ENCODE peak calls at places on chromosomes 13 and 19, in ten cellular contexts. R is NCI-H510A treated with DMSO at 0.1 percent for 48 hours, E is RWPE2, J is cardiac muscle cell, U is dorsolateral prefrontal cortex, Q is AG09319, D is A549, P is coronary artery, F is transverse colon, Z is A172. B is an unnamed sample.
A peak's percentile ranks its signal among the peaks of the same experiment; 100 is the strongest.

GRCh38 chr19:5225486-5226345 is 114.9 kb downstream of the PTPRS start:
- DNase-seq in J (no peak), U (no peak), F (no peak), D (no peak), Z (no peak), P (no peak), R (peak; percentile 9), E (no peak), Q (no peak), B (no peak)

GRCh38 chr19:14437578-14438140 is 4.6 kb downstream of the PKN1 start:
- DNase-seq in Q (no peak), F (no peak), U (no peak), R (no peak), J (no peak), E (no peak), D (no peak), Z (peak; percentile 84), P (no peak), B (no peak)

GRCh38 chr13:106550570-106551135 is 15.2 kb upstream of the EFNB2 start:
- DNase-seq in P (no peak), D (no peak), E (no peak), Q (no peak), F (no peak), U (no peak), J (no peak), Z (no peak), R (no peak), B (no peak)

GRCh38 chr19:43575955-43576451 is 402 bp downstream of the PINLYP start:
- DNase-seq in D (no peak), Q (no peak), E (no peak), P (no peak), Z (no peak), R (peak; percentile 22), U (no peak), F (no peak), J (no peak), B (no peak)

GRCh38 chr19:45591004-45591637 is 6.5 kb upstream of the OPA3 start:
- DNase-seq in U (no peak), P (no peak), R (peak; percentile 70), F (peak; percentile 73), E (no peak), J (no peak), Q (no peak), D (peak; percentile 80), Z (no peak), B (no peak)

GRCh38 chr13:51425410-51426042 is 27.3 kb downstream of the INTS6 start:
- DNase-seq in R (no peak), F (no peak), P (no peak), D (no peak), Q (peak; percentile 8), E (no peak), U (no peak), J (peak; percentile 67), Z (no peak), B (no peak)

GRCh38 chr19:12782424-12783225 is 7.3 kb upstream of the HOOK2 start:
- DNase-seq in P (peak; percentile 94), D (no peak), J (peak; percentile 93), U (peak; percentile 96), F (peak; percentile 90), Q (peak; percentile 70), R (peak; percentile 24), E (no peak), Z (peak; percentile 88), B (no peak)

GRCh38 chr13:42977219-42977659 is 14.8 kb downstream of the EPSTI1 start:
- DNase-seq in E (no peak), R (no peak), P (no peak), J (no peak), F (no peak), Z (no peak), U (no peak), D (no peak), Q (no peak), B (no peak)

GRCh38 chr19:50667177-50667758 is 18.0 kb downstream of the C19orf81 start:
- DNase-seq in Q (no peak), Z (no peak), R (no peak), J (no peak), E (no peak), D (no peak), P (no peak), F (no peak), U (no peak), B (no peak)

GRCh38 chr13:93660664-93661063 is 434.1 kb downstream of the GPC6 start:
- DNase-seq in D (no peak), E (no peak), F (no peak), R (peak; percentile 10), U (no peak), Q (no peak), P (no peak), J (no peak), Z (no peak), B (no peak)

GRCh38 chr13:110478405-110479214 is 82.9 kb downstream of the RAB20 start:
- DNase-seq in U (no peak), E (no peak), D (no peak), Q (no peak), J (no peak), F (no peak), P (no peak), Z (no peak), R (no peak), B (no peak)

GRCh38 chr19:48553676-48554384 is 1.9 kb downstream of the SULT2B1 start:
- DNase-seq in Z (peak; percentile 91), E (peak; percentile 82), D (peak; percentile 94), U (no peak), J (peak; percentile 72), Q (no peak), R (no peak), F (peak; percentile 50), P (no peak), B (no peak)

GRCh38 chr19:48741222-48741999 is 1.0 kb upstream of the RASIP1 start:
- DNase-seq in Q (no peak), J (no peak), R (no peak), F (peak; percentile 59), D (peak; percentile 66), E (no peak), U (peak; percentile 57), P (no peak), Z (no peak), B (no peak)

GRCh38 chr13:111005808-111006494 is 91.1 kb upstream of the ANKRD10 start:
- DNase-seq in F (peak; percentile 17), Z (peak; percentile 73), J (peak; percentile 57), P (no peak), E (no peak), U (no peak), Q (no peak), R (no peak), D (no peak), B (no peak)

GRCh38 chr19:4744451-4745170 is 21.0 kb upstream of the DPP9 start:
- DNase-seq in Z (peak; percentile 89), R (no peak), P (no peak), F (no peak), Q (peak; percentile 77), D (no peak), J (peak; percentile 97), E (no peak), U (no peak), B (no peak)

GRCh38 chr19:38425810-38426466 is at the start of gene RASGRP4:
- DNase-seq in D (no peak), J (peak; percentile 4), R (no peak), Z (no peak), U (no peak), Q (no peak), P (no peak), F (peak; percentile 26), E (no peak), B (no peak)

GRCh38 chr13:48431987-48432615 is 19.2 kb upstream of the LPAR6 start:
- DNase-seq in F (no peak), R (no peak), E (no peak), Z (no peak), D (no peak), J (peak; percentile 54), P (no peak), Q (no peak), U (no peak), B (no peak)

GRCh38 chr13:44340508-44340907 is 33.1 kb upstream of the SERP2 start:
- DNase-seq in Q (no peak), Z (no peak), F (no peak), P (no peak), R (no peak), D (no peak), E (no peak), J (no peak), U (no peak), B (no peak)

GRCh38 chr19:2294377-2295335 is 12.7 kb upstream of the PEAK3 start:
- DNase-seq in D (no peak), R (no peak), J (peak; percentile 81), U (peak; percentile 51), F (no peak), P (no peak), E (no peak), Q (peak; percentile 74), Z (peak; percentile 53), B (no peak)

GRCh38 chr13:40657307-40657706 is 9.1 kb downstream of the FOXO1 start:
- DNase-seq in F (no peak), Q (no peak), R (no peak), Z (no peak), P (no peak), E (no peak), D (no peak), U (no peak), J (no peak), B (no peak)

GRCh38 chr19:40673377-40673776 is 17.1 kb downstream of the NUMBL start:
- DNase-seq in P (no peak), D (no peak), U (no peak), J (no peak), Q (no peak), E (no peak), R (no peak), F (no peak), Z (no peak), B (no peak)

GRCh38 chr19:7445104-7445503 is 43.7 kb downstream of the PEX11G start:
- DNase-seq in Z (no peak), Q (no peak), F (no peak), U (no peak), P (no peak), D (no peak), E (no peak), J (no peak), R (no peak), B (no peak)

GRCh38 chr19:42185281-42185680 is 32.2 kb downstream of the DEDD2 start:
- DNase-seq in P (no peak), R (peak; percentile 8), U (no peak), D (no peak), Z (no peak), E (no peak), J (peak; percentile 56), F (no peak), Q (no peak), B (no peak)

GRCh38 chr19:37513397-37513796 is 6.7 kb downstream of the ZNF793 start:
- DNase-seq in R (no peak), Z (no peak), J (peak; percentile 2), P (no peak), Q (no peak), F (no peak), E (no peak), D (no peak), U (no peak), B (no peak)

GRCh38 chr13:73578251-73578875 is 519.6 kb downstream of the KLF5 start:
- DNase-seq in Q (no peak), P (no peak), E (no peak), R (no peak), D (no peak), U (no peak), Z (no peak), J (peak; percentile 47), F (no peak), B (no peak)

GRCh38 chr13:76775031-76775740 is 111.0 kb downstream of the KCTD12 start:
- DNase-seq in Q (no peak), P (no peak), Z (no peak), J (peak; percentile 51), F (no peak), R (no peak), E (no peak), U (no peak), D (no peak), B (no peak)

GRCh38 chr19:39941615-39942507 is 7.4 kb upstream of the FCGBP start:
- DNase-seq in E (no peak), P (no peak), D (no peak), U (no peak), Z (peak; percentile 55), F (peak; percentile 55), Q (no peak), J (peak; percentile 64), R (no peak), B (no peak)

GRCh38 chr13:39862891-39863290 is 207.4 kb downstream of the COG6 start:
- DNase-seq in Q (no peak), F (no peak), U (no peak), D (no peak), P (no peak), E (no peak), R (no peak), J (no peak), Z (no peak), B (no peak)

B was measured in NCI-H2029 treated with DMSO at 0.1 percent for 48 hours.